ENCODE peak calls at places on chromosomes 16 and 17, in eight cellular contexts. J is SK-N-SH, S is GM23338, H is H1, F is transverse colon, U is sigmoid colon, N is GM12878, K is breast epithelium. L is an unnamed sample. For H3K4me1, the result is how much of the 10 kb centered on the place peaks cover.

GRCh38 chr17:76479515-76480048 is 12.2 kb downstream of the AANAT start:
- DNase-seq in J (no peak), S (no peak), H (no peak), F (no peak), U (no peak), N (no peak), K (no peak), L (no peak)

GRCh38 chr16:73530529-73530928 is 482.6 kb upstream of the ZFHX3 start:
- DNase-seq in J (no peak), S (no peak), H (no peak), F (no peak), U (no peak), N (no peak), K (no peak), L (no peak)

GRCh38 chr17:61444075-61444474 is 8.1 kb upstream of the TBX4 start:
- DNase-seq in J (peak), S (no peak), H (no peak), F (no peak), U (no peak), N (no peak), K (no peak), L (no peak)

GRCh38 chr16:31709181-31709580 is 164.4 kb upstream of the ZNF267 start:
- DNase-seq in J (no peak), S (no peak), H (no peak), F (no peak), U (no peak), N (no peak), K (no peak), L (no peak)

GRCh38 chr17:72764632-72765041 is 327.9 kb downstream of the SLC39A11 start:
- DNase-seq in J (no peak), S (no peak), H (no peak), F (no peak), U (no peak), N (no peak), K (no peak), L (no peak)

GRCh38 chr16:85206472-85207356 is 94.4 kb upstream of the CIBAR2 start:
- DNase-seq in J (peak), S (peak), H (no peak), F (peak), U (peak), N (no peak), K (peak), L (peak)

GRCh38 chr17:20952183-20952582 is 90.6 kb downstream of the USP22 start:
- DNase-seq in J (no peak), S (no peak), H (no peak), F (peak), U (no peak), N (no peak), K (no peak), L (no peak)

GRCh38 chr17:74442291-74442669 is 10.4 kb downstream of the GPRC5C start:
- DNase-seq in J (no peak), S (no peak), H (no peak), F (no peak), U (no peak), N (no peak), K (no peak), L (no peak)

GRCh38 chr16:8958344-8958808 is 5.3 kb downstream of the USP7 start:
- DNase-seq in J (peak), S (no peak), H (no peak), F (peak), U (peak), N (no peak), K (no peak), L (no peak)

GRCh38 chr16:87844374-87844733 is 25.0 kb downstream of the SLC7A5 start:
- DNase-seq in J (no peak), S (peak), H (no peak), F (no peak), U (no peak), N (no peak), K (no peak), L (no peak)

GRCh38 chr16:22284637-22285515 is 12.3 kb upstream of the POLR3E start:
- DNase-seq in J (no peak), S (no peak), H (no peak), F (no peak), U (no peak), N (no peak), K (no peak), L (no peak)

GRCh38 chr16:77277571-77277970 is 78.4 kb downstream of the SYCE1L start:
- DNase-seq in J (no peak), S (no peak), H (no peak), F (no peak), U (no peak), N (no peak), K (no peak), L (no peak)

GRCh38 chr16:55324491-55325447 is 766 bp downstream of the IRX6 start:
- DNase-seq in J (peak), S (peak), H (no peak), F (no peak), U (no peak), N (no peak), K (no peak), L (no peak)

GRCh38 chr17:69018022-69018615 is 42.6 kb downstream of the ABCA9 start:
- DNase-seq in J (no peak), S (no peak), H (no peak), F (no peak), U (no peak), N (no peak), K (no peak), L (no peak)

GRCh38 chr17:9924735-9925191 is 19.7 kb upstream of the RCVRN start:
- DNase-seq in J (peak), S (peak), H (no peak), F (no peak), U (no peak), N (peak), K (no peak), L (peak)

GRCh38 chr16:49748322-49748721 is 107.6 kb downstream of the ZNF423 start:
- DNase-seq in J (no peak), S (no peak), H (no peak), F (no peak), U (peak), N (no peak), K (peak), L (no peak)

GRCh38 chr16:27316038-27316680 is 2.4 kb downstream of the IL4R start:
- DNase-seq in J (no peak), S (no peak), H (no peak), F (no peak), U (peak), N (no peak), K (peak), L (no peak)

GRCh38 chr17:32921013-32921412 is 6.9 kb upstream of the TMEM98 start:
- DNase-seq in J (no peak), S (no peak), H (no peak), F (no peak), U (no peak), N (no peak), K (no peak), L (no peak)

GRCh38 chr16:67115649-67116048 is 5.9 kb downstream of the PHAF1 start:
- DNase-seq in J (no peak), S (no peak), H (no peak), F (no peak), U (peak), N (no peak), K (no peak), L (no peak)
- TF ChIP-seq POLR2AphosphoS5 in J (no peak), S (no peak), H (no peak), F (no peak), U (no peak), N (no peak), K (no peak), L (no peak)

GRCh38 chr17:81402530-81402941 is 7.3 kb downstream of the BAHCC1 start:
- DNase-seq in J (no peak), S (no peak), H (no peak), F (no peak), U (no peak), N (no peak), K (no peak), L (no peak)

GRCh38 chr17:81401727-81402529 is 6.7 kb downstream of the BAHCC1 start:
- DNase-seq in J (peak), S (peak), H (no peak), F (peak), U (no peak), N (no peak), K (no peak), L (no peak)

GRCh38 chr17:81400154-81400938 is 5.1 kb downstream of the BAHCC1 start:
- DNase-seq in J (no peak), S (peak), H (no peak), F (no peak), U (no peak), N (no peak), K (no peak), L (no peak)

GRCh38 chr17:81399481-81400153 is 4.4 kb downstream of the BAHCC1 start:
- DNase-seq in J (peak), S (peak), H (no peak), F (no peak), U (no peak), N (no peak), K (no peak), L (no peak)

GRCh38 chr17:81400939-81401726 is 5.9 kb downstream of the BAHCC1 start:
- DNase-seq in J (no peak), S (peak), H (no peak), F (no peak), U (no peak), N (no peak), K (no peak), L (no peak)
- H3K4me1 ChIP-seq in J (half or more), S (under half), H (under half), F (half or more), U (half or more), N (under half), K (under half), L (under half)

GRCh38 chr17:19549746-19550623 is 16.3 kb downstream of the SLC47A1 start:
- DNase-seq in J (no peak), S (no peak), H (no peak), F (no peak), U (no peak), N (no peak), K (no peak), L (no peak)

GRCh38 chr17:19553036-19553435 is 19.4 kb downstream of the SLC47A1 start:
- DNase-seq in J (no peak), S (no peak), H (no peak), F (no peak), U (no peak), N (no peak), K (no peak), L (no peak)

GRCh38 chr17:19551148-19551547 is 17.5 kb downstream of the SLC47A1 start:
- DNase-seq in J (no peak), S (no peak), H (no peak), F (no peak), U (no peak), N (no peak), K (no peak), L (no peak)

GRCh38 chr17:19554393-19554792 is 20.7 kb downstream of the SLC47A1 start:
- DNase-seq in J (no peak), S (no peak), H (no peak), F (no peak), U (no peak), N (no peak), K (no peak), L (no peak)

GRCh38 chr17:19551708-19552148 is 18.1 kb downstream of the SLC47A1 start:
- DNase-seq in J (no peak), S (no peak), H (no peak), F (no peak), U (no peak), N (no peak), K (no peak), L (no peak)
- TF ChIP-seq POLR2AphosphoS5 in J (no peak), S (no peak), H (no peak), F (no peak), U (no peak), N (no peak), K (no peak), L (no peak)

GRCh38 chr17:66523378-66524174 is 221.2 kb downstream of the PRKCA start:
- DNase-seq in J (no peak), S (no peak), H (no peak), F (peak), U (no peak), N (no peak), K (no peak), L (no peak)

GRCh38 chr17:66518108-66518507 is 215.7 kb downstream of the PRKCA start:
- DNase-seq in J (no peak), S (no peak), H (no peak), F (no peak), U (no peak), N (no peak), K (no peak), L (no peak)

GRCh38 chr17:66518677-66519076 is 216.3 kb downstream of the PRKCA start:
- DNase-seq in J (peak), S (peak), H (no peak), F (no peak), U (no peak), N (no peak), K (no peak), L (no peak)

GRCh38 chr17:66522591-66523272 is 220.3 kb downstream of the PRKCA start:
- DNase-seq in J (no peak), S (no peak), H (no peak), F (no peak), U (no peak), N (no peak), K (no peak), L (no peak)

GRCh38 chr17:66520986-66521385 is 218.6 kb downstream of the PRKCA start:
- DNase-seq in J (no peak), S (no peak), H (no peak), F (no peak), U (no peak), N (no peak), K (no peak), L (no peak)
- H3K4me1 ChIP-seq in J (under half), S (under half), H (under half), F (under half), U (half or more), N (under half), K (under half), L (under half)

L was measured in prostate gland.